ENCODE peak calls at places on chromosomes 7 and 10, in four cellular contexts. T, N, W and D are unnamed samples.

GRCh38 chr10:100733319-100733718 is 12.1 kb upstream of the PAX2 start:
- DNase-seq in N (no peak), T (no peak), W (no peak), D (peak)

GRCh38 chr10:5604946-5605345 is 61.4 kb downstream of the ASB13 start:
- DNase-seq in N (no peak), T (no peak), W (no peak), D (peak)

GRCh38 chr7:54129035-54129434 is 413.1 kb upstream of the VSTM2A start:
- DNase-seq in W (no peak), N (no peak), T (no peak), D (no peak)

GRCh38 chr7:137343483-137343841 is at the start of gene PTN:
- DNase-seq in T (peak), N (peak), W (peak), D (peak)

GRCh38 chr10:12559578-12560178 is 210.3 kb downstream of the CAMK1D start:
- DNase-seq in N (no peak), W (no peak), T (no peak), D (no peak)

GRCh38 chr7:155405399-155406318 is 52.3 kb upstream of the EN2 start:
- DNase-seq in W (peak), T (peak), N (no peak), D (no peak)

GRCh38 chr7:147547252-147547897 is 1043.2 kb upstream of the C7orf33 start:
- DNase-seq in N (peak), W (peak), T (peak), D (no peak)

GRCh38 chr7:100603697-100604077 is 1.5 kb downstream of the PCOLCE start:
- DNase-seq in W (no peak), T (peak), N (peak), D (no peak)

GRCh38 chr7:37377231-37377630 is 71.4 kb downstream of the ELMO1 start:
- DNase-seq in T (no peak), N (no peak), W (no peak), D (no peak)

GRCh38 chr10:127278001-127278400 is 81.6 kb upstream of the INSYN2A start:
- DNase-seq in N (peak), T (no peak), W (no peak), D (no peak)

GRCh38 chr10:624605-625334 is 64.7 kb downstream of the DIP2C start:
- DNase-seq in W (peak), T (peak), N (peak), D (peak)

DNA sequence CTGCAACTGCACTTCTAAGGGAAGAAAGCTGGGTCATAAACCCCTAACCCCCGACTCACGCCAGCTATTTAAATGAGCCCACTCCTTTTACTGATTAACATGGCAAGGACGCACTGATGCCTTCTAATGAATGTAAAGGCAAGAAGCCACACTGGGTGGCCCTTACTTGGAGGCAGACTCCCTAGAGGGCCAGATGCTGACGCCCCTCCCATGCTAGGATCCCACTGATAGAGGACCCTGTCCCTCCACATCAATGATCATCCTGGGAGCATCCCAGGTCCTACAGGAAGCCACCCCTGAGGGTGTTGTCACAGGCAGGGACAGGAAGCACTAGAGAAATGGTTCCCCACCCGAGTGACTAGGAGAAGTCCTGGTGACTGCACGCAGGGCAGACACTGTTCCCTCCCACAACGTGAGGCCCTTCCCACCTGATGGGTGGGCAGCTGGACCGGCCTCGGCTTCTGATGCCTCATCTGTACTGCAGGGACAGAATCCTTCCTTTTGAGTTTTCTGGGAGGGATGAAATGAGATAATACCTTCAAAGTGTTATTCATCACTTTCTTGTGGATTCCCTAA is 20.3 kb downstream of the JCAD start:
- DNase-seq in N (no peak), W (no peak), T (no peak), D (no peak)
- TF ChIP-seq CTCF in N (no peak), W (no peak), T (no peak), D (no peak)

DNA sequence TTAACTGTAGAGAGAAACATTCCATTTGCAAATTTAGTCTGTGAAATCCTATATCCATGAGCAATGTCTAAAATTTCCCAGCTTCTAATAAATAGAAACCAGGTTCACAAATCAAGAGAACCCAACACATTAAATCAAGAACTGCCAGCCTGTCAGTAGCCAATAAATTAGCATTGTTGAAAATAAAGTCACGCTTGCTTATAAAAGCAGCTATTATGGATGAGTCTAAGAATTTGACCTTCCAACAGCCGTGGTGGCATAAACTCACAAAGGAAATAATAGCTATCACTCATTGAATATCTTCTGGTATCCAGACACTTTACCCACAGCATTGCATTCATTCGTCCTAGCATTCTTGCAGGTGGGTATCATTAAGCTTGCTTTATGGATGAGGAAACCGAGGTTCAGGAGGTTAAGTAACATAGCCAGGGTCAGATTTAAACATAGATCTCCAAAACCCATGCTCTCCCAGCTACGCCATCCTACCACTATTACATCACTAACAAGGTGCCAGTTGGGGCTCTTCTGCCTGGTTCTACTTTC is 260.1 kb upstream of the YAE1 start:
- DNase-seq in N (no peak), T (no peak), W (no peak), D (no peak)
- H3K9ac ChIP-seq in N (no peak), T (no peak), W (no peak), D (no peak)

DNA sequence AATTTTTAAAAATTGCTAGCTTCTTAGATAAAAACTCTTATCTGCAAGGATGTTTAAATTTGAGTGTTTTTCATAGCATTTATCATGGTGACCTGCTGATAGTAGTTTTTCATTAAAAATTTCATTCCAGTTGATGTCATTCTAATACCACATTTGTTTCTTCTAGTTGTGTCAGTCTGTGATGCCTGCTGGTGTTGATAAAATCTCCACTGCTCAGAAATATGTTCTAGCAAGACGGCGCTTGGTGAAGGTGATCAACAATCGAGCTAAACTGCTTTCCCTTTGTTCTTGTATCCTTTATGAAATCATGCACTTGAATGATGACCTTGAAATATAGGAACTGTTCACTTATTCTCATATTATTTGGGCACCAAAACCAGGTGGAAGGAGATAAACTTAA is 17.6 kb upstream of the STMP1 start:
- DNase-seq in W (no peak), N (no peak), T (no peak), D (no peak)
- TF ChIP-seq CTCF in W (no peak), N (no peak), T (no peak), D (no peak)

DNA sequence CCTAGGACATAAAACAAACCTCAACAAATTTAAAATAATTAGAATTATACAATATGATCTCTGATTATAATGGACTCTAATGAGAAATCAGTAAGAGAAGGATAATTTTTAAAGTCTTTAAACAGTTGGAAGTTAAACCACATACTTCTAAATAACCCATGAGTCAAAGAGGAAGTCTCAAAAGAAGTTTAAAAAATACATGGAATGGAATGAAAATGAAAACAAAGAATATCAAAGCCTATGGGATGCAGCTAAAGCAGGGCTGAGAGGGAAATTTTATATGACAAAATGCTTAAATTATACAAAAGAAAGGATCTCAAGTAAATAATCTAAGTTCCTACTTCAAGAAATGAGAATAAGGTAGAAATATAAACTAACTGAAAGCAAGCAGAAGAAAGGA is 460.5 kb downstream of the RPS24 start:
- DNase-seq in N (peak), W (no peak), T (no peak), D (no peak)
- H3K9ac ChIP-seq in N (no peak), W (no peak), T (no peak), D (no peak)

GRCh38 chr10:116767235-116767634 is 24.9 kb upstream of the HSPA12A start:
- DNase-seq in T (no peak), N (no peak), W (no peak), D (peak)

GRCh38 chr10:116766241-116767198 is 24.2 kb upstream of the HSPA12A start:
- DNase-seq in W (no peak), N (no peak), T (no peak), D (no peak)

GRCh38 chr10:116764979-116765378 is 22.6 kb upstream of the HSPA12A start:
- DNase-seq in W (no peak), T (no peak), N (no peak), D (no peak)

GRCh38 chr10:116763440-116763839 is 21.1 kb upstream of the HSPA12A start:
- DNase-seq in N (no peak), W (no peak), T (no peak), D (no peak)

GRCh38 chr10:116765549-116766162 is 23.3 kb upstream of the HSPA12A start:
- DNase-seq in T (no peak), W (no peak), N (no peak), D (no peak)
- TF ChIP-seq CTCF in T (peak), W (peak), N (peak), D (peak)

GRCh38 chr7:150580995-150581394 is 13.8 kb downstream of the GIMAP4 start:
- DNase-seq in W (no peak), N (no peak), T (no peak), D (no peak)

GRCh38 chr7:150586778-150587152 is 19.6 kb downstream of the GIMAP4 start:
- DNase-seq in N (no peak), T (no peak), W (no peak), D (no peak)

GRCh38 chr7:150585199-150585598 is 18.0 kb downstream of the GIMAP4 start:
- DNase-seq in T (no peak), W (no peak), N (no peak), D (no peak)

GRCh38 chr7:150587551-150587950 is 20.4 kb downstream of the GIMAP4 start:
- DNase-seq in W (no peak), T (no peak), N (no peak), D (no peak)

GRCh38 chr7:150586068-150586777 is 19.0 kb downstream of the GIMAP4 start:
- DNase-seq in T (no peak), N (no peak), W (no peak), D (no peak)
- H3K9ac ChIP-seq in T (no peak), N (no peak), W (no peak), D (no peak)

GRCh38 chr10:21496285-21497176 is 29.0 kb downstream of the SKIDA1 start:
- DNase-seq in W (peak), N (peak), T (peak), D (peak)
- TF ChIP-seq CTCF in W (peak), N (peak), T (peak), D (no peak)

GRCh38 chr7:127997226-127997922 is 33.9 kb downstream of the LRRC4 start:
- DNase-seq in W (no peak), N (peak), T (peak), D (no peak)

GRCh38 chr7:128003787-128004186 is 27.4 kb downstream of the LRRC4 start:
- DNase-seq in N (no peak), W (no peak), T (no peak), D (no peak)

GRCh38 chr7:128003179-128003578 is 28.1 kb downstream of the LRRC4 start:
- DNase-seq in N (no peak), T (no peak), W (no peak), D (no peak)

GRCh38 chr7:128000048-128000447 is 31.2 kb downstream of the LRRC4 start:
- DNase-seq in W (no peak), T (no peak), N (no peak), D (no peak)

DNA sequence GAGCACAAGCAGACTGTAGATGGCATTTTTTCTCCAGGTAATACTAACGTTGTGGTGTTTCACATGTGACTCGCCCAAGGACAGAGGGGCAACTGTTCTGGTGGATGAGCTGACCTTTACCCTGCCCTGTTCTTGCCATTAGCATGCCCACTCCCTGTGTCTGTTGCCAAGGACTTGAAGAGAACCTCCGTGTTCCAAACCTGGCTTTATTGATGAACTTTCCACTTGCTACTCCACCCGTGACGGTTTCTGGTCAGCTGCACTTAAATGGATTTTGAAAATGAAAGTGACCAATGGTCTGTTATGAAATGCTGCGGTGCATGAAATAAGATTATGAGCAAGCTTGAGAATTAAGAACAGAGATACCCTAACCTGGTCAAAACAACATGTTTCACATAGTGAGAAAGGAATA is 30.4 kb downstream of the LRRC4 start:
- DNase-seq in N (no peak), T (no peak), W (no peak), D (no peak)
- H3K9ac ChIP-seq in N (no peak), T (no peak), W (no peak), D (no peak)

DNA sequence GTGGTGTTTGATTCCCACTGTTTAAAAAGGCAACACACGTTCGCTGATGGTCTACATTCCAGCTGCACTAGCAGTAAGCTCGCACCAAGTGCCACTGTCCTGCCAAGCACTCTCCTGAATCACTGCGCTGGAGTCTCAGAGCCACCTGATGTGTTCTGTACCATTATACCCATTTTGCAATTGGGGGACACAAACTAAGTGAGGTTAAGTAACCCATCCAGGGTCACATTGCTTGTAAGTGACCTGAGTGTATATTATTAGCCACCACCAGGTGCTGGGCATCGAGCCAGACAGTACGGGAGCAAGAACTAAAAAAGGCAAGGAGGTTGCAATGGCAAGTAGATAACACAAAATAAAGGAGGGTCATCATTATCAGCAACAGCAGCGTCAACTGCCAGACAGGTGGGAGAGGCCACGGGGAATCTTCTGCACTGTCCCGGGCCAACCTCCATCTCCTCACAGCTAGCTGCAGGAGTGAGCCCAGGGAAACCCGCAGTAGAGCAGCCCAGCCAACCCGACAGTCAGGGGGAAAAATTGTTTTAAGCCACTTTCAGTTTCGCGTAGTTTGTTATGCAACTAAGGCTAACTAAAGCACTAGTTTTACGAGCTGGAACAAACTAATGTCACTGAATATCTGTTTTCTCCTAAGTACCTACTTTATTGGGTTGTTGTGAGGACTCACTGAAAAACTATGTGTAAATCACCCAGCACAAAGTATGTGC is 712 bp upstream of the CPVL start:
- DNase-seq in T (peak), W (no peak), N (no peak), D (peak)
- TF ChIP-seq CTCF in T (no peak), W (no peak), N (no peak), D (no peak)

GRCh38 chr7:33751395-33751794 is 153.9 kb upstream of the BMPER start:
- DNase-seq in N (no peak), T (no peak), W (no peak), D (no peak)

GRCh38 chr7:33757563-33758165 is 147.7 kb upstream of the BMPER start:
- DNase-seq in N (peak), T (peak), W (peak), D (no peak)

GRCh38 chr7:33757050-33757449 is 148.3 kb upstream of the BMPER start:
- DNase-seq in N (peak), T (no peak), W (no peak), D (no peak)

GRCh38 chr7:33754933-33755928 is 150.1 kb upstream of the BMPER start:
- DNase-seq in T (no peak), W (peak), N (no peak), D (no peak)

GRCh38 chr7:33753881-33754525 is 151.3 kb upstream of the BMPER start:
- DNase-seq in T (no peak), N (peak), W (no peak), D (no peak)
- H3K9ac ChIP-seq in T (no peak), N (no peak), W (no peak), D (no peak)